ENCODE peak calls at places on chromosome 14, in eight cellular contexts. P, V, N, I, C, L, R and J are unnamed samples.
A peak's percentile ranks its signal among the peaks of the same experiment; 100 is the strongest.

GRCh38 chr14:49512147-49512551 is 74.0 kb downstream of the RPS29 start:
- DNase-seq in C (no peak), N (no peak), I (no peak), L (no peak), P (no peak), V (no peak), R (peak; percentile 63), J (no peak)

GRCh38 chr14:77849711-77850110 is 49.8 kb downstream of the ADCK1 start:
- DNase-seq in V (no peak), L (no peak), P (no peak), C (no peak), N (no peak), R (no peak), I (no peak), J (no peak)

GRCh38 chr14:67950386-67950785 is 130.8 kb downstream of the RAD51B start:
- DNase-seq in C (no peak), V (no peak), P (no peak), N (no peak), R (no peak), L (no peak), I (no peak), J (no peak)

GRCh38 chr14:101074124-101075024 is 170.9 kb upstream of the RTL1 start:
- DNase-seq in C (no peak), R (no peak), V (no peak), P (no peak), N (no peak), I (no peak), L (no peak), J (no peak)

GRCh38 chr14:99581960-99582359 is 22.0 kb downstream of the CCDC85C start:
- DNase-seq in P (no peak), L (no peak), V (no peak), C (no peak), I (no peak), R (no peak), N (no peak), J (no peak)

GRCh38 chr14:58829594-58829993 is 191.8 kb downstream of the DACT1 start:
- DNase-seq in N (no peak), R (no peak), P (no peak), L (no peak), I (no peak), V (no peak), C (no peak), J (no peak)

GRCh38 chr14:104924421-104925213 is at the start of gene PLD4:
- DNase-seq in P (no peak), N (no peak), R (no peak), L (no peak), I (no peak), C (no peak), V (no peak), J (no peak)

GRCh38 chr14:51079085-51079484 is 15.8 kb downstream of the TRIM9 start:
- DNase-seq in C (no peak), P (no peak), L (no peak), V (no peak), I (no peak), N (no peak), R (no peak), J (peak; percentile 54)

GRCh38 chr14:74918380-74918779 is 4.7 kb downstream of the RPS6KL1 start:
- DNase-seq in R (no peak), N (no peak), P (no peak), L (no peak), V (no peak), C (no peak), I (no peak), J (no peak)

GRCh38 chr14:67251573-67252226 is 10.5 kb downstream of the PALS1 start:
- DNase-seq in P (no peak), C (no peak), L (no peak), N (no peak), V (no peak), R (no peak), I (no peak), J (no peak)

GRCh38 chr14:72523397-72524157 is 370.3 kb downstream of the DPF3 start:
- DNase-seq in P (no peak), N (no peak), C (no peak), R (no peak), V (no peak), L (no peak), I (no peak), J (no peak)